ENCODE peak calls at places on chromosome 14, in six cellular contexts. U, T, G, H, A and B are unnamed samples.

GRCh38 chr14:67965684-67966083 is 146.1 kb downstream of the RAD51B start:
- DNase-seq in T (no peak), G (no peak), H (no peak), U (no peak), A (no peak), B (no peak)

GRCh38 chr14:88983755-88984154 is 159.3 kb downstream of the TTC8 start:
- DNase-seq in G (peak; percentile 64), A (no peak), H (no peak), U (no peak), T (no peak), B (peak; percentile 62)

GRCh38 chr14:28375295-28375694 is 391.3 kb upstream of the FOXG1 start:
- DNase-seq in U (peak; percentile 25), H (no peak), G (no peak), T (no peak), A (no peak), B (peak; percentile 26)

GRCh38 chr14:61255968-61256367 is 25.2 kb downstream of the TMEM30B start:
- DNase-seq in A (no peak), G (no peak), U (no peak), H (no peak), T (no peak), B (no peak)

GRCh38 chr14:69726761-69727511 is 40.0 kb upstream of the SRSF5 start:
- DNase-seq in H (peak; percentile 76), G (peak; percentile 30), A (peak; percentile 74), U (peak; percentile 63), T (peak; percentile 58), B (peak; percentile 85)

GRCh38 chr14:77097006-77097688 is 911 bp upstream of the CIPC start:
- DNase-seq in G (no peak), U (no peak), T (no peak), A (no peak), H (no peak), B (no peak)

GRCh38 chr14:100871234-100872186 is 32.0 kb downstream of the RTL1 start:
- DNase-seq in H (no peak), G (peak; percentile 52), A (no peak), T (no peak), U (no peak), B (no peak)

GRCh38 chr14:98408024-98408555 is 863.9 kb downstream of the BCL11B start:
- DNase-seq in G (no peak), T (no peak), A (no peak), U (no peak), H (no peak), B (peak; percentile 9)

GRCh38 chr14:21084988-21085853 is 13.2 kb downstream of the ZNF219 start:
- DNase-seq in U (no peak), H (no peak), T (no peak), A (no peak), G (no peak), B (no peak)

GRCh38 chr14:102415671-102416070 is 52.9 kb downstream of the TECPR2 start:
- DNase-seq in A (no peak), H (no peak), G (no peak), U (no peak), T (no peak), B (peak; percentile 94)

GRCh38 chr14:96466918-96467317 is 35.3 kb upstream of the PAPOLA start:
- DNase-seq in H (no peak), A (no peak), G (no peak), T (no peak), U (no peak), B (no peak)

GRCh38 chr14:22008098-22008412 is 334.4 kb upstream of the OR4E1 start:
- DNase-seq in H (no peak), G (no peak), T (no peak), U (no peak), A (no peak), B (no peak)

GRCh38 chr14:94483729-94484275 is 7.8 kb upstream of the SERPINA9 start:
- DNase-seq in H (no peak), T (no peak), G (no peak), U (no peak), A (no peak), B (no peak)

GRCh38 chr14:39339003-39339402 is 93.2 kb downstream of the FBXO33 start:
- DNase-seq in G (no peak), H (no peak), U (no peak), A (no peak), T (no peak), B (no peak)

GRCh38 chr14:68775614-68776126 is 17.2 kb downstream of the ZFP36L1 start:
- DNase-seq in A (no peak), G (no peak), H (no peak), T (no peak), U (no peak), B (no peak)

GRCh38 chr14:54681819-54682261 is 114.9 kb downstream of the SAMD4A start:
- DNase-seq in T (no peak), G (no peak), H (no peak), U (no peak), A (no peak), B (no peak)

GRCh38 chr14:32332415-32333116 is 3.5 kb downstream of the AKAP6 start:
- DNase-seq in A (no peak), H (no peak), T (no peak), U (no peak), G (no peak), B (no peak)

GRCh38 chr14:89489796-89490506 is 72.9 kb upstream of the FOXN3 start:
- DNase-seq in A (no peak), G (no peak), H (no peak), T (no peak), U (no peak), B (peak; percentile 67)

GRCh38 chr14:68811161-68811560 is 18.3 kb upstream of the ZFP36L1 start:
- DNase-seq in A (no peak), U (no peak), G (no peak), T (no peak), H (no peak), B (no peak)

GRCh38 chr14:100100032-100100405 is 34.8 kb downstream of the EVL start:
- DNase-seq in G (no peak), A (no peak), T (no peak), U (no peak), H (no peak), B (no peak)

GRCh38 chr14:101029668-101030290 is 126.3 kb upstream of the RTL1 start:
- DNase-seq in H (no peak), U (no peak), G (no peak), A (no peak), T (no peak), B (no peak)

GRCh38 chr14:97441740-97442362 is 644.7 kb downstream of the VRK1 start:
- DNase-seq in A (no peak), H (no peak), U (no peak), T (no peak), G (no peak), B (no peak)